ENCODE peak calls at places on chromosomes 5 and 9, in four cellular contexts. M is HepG2; D is stimulated activated CD8-positive, alpha-beta memory T cell treated with anti-CD3 and anti-CD28 coated beads, Interleukin-2, amount 100 ng/mL, for 48 hours; O is T-helper 1 cell. N is an unnamed sample.

GRCh38 chr5:117095322-117095721 is 520.7 kb upstream of the SEMA6A start:
- DNase-seq in M (no peak), D (no peak), O (no peak), N (no peak)

GRCh38 chr5:139711852-139712171 is 63.7 kb downstream of the CXXC5 start:
- DNase-seq in M (no peak), D (no peak), O (no peak), N (no peak)

GRCh38 chr5:2288466-2288865 is 405.7 kb upstream of the IRX4 start:
- DNase-seq in D (no peak), O (no peak), M (no peak), N (no peak)

GRCh38 chr9:120564589-120564988 is 15.4 kb downstream of the CDK5RAP2 start:
- DNase-seq in O (no peak), M (no peak), D (no peak), N (no peak)

GRCh38 chr9:106860731-106861584 is 2.0 kb upstream of the ZNF462 start:
- DNase-seq in O (no peak), M (no peak), D (no peak), N (no peak)

GRCh38 chr9:100282388-100282719 is 70.4 kb downstream of the TEX10 start:
- DNase-seq in O (no peak), M (no peak), D (no peak), N (no peak)

GRCh38 chr5:36403601-36404311 is 102.1 kb upstream of the RANBP3L start:
- DNase-seq in M (no peak), O (no peak), D (no peak), N (no peak)

GRCh38 chr5:102937916-102938315 is 182.0 kb downstream of the GIN1 start:
- DNase-seq in M (no peak), O (no peak), D (no peak), N (no peak)

GRCh38 chr5:171762016-171762415 is 23.6 kb upstream of the SMIM23 start:
- DNase-seq in M (no peak), O (no peak), D (no peak), N (no peak)

GRCh38 chr9:87494970-87495471 is 2.6 kb upstream of the DAPK1 start:
- DNase-seq in M (no peak), D (no peak), O (no peak), N (no peak)

GRCh38 chr5:33781286-33781685 is 110.5 kb downstream of the ADAMTS12 start:
- DNase-seq in O (no peak), D (no peak), M (no peak), N (no peak)

GRCh38 chr9:136157477-136158265 is 39.0 kb upstream of the TMEM250 start:
- DNase-seq in D (no peak), M (no peak), O (no peak), N (no peak)

GRCh38 chr5:153276151-153276550 is 214.3 kb upstream of the GRIA1 start:
- DNase-seq in M (peak), D (no peak), O (no peak), N (peak)

GRCh38 chr5:175921066-175921730 is 46.9 kb downstream of the THOC3 start:
- DNase-seq in D (no peak), O (no peak), M (no peak), N (no peak)

GRCh38 chr5:75469017-75469416 is 42.4 kb downstream of the CERT1 start:
- DNase-seq in O (no peak), D (no peak), M (no peak), N (no peak)

GRCh38 chr9:127742435-127743088 is 7.5 kb upstream of the TOR2A start:
- DNase-seq in M (no peak), D (no peak), O (no peak), N (peak)

GRCh38 chr5:76652809-76653414 is 29.7 kb upstream of the F2RL2 start:
- DNase-seq in M (no peak), D (no peak), O (no peak), N (no peak)

GRCh38 chr5:150700298-150700599 is 613 bp downstream of the RBM22 start:
- DNase-seq in D (no peak), O (no peak), M (no peak), N (no peak)

GRCh38 chr5:142000709-142001484 is 11.9 kb downstream of the GNPDA1 start:
- DNase-seq in D (no peak), M (peak), O (no peak), N (no peak)

GRCh38 chr5:95712347-95712958 is 18.7 kb upstream of the RHOBTB3 start:
- DNase-seq in M (no peak), O (no peak), D (peak), N (no peak)

GRCh38 chr9:77013186-77013931 is 6.1 kb upstream of the FOXB2 start:
- DNase-seq in O (no peak), M (no peak), D (no peak), N (no peak)

GRCh38 chr5:176384991-176385390 is 3.4 kb downstream of the NOP16 start:
- DNase-seq in M (no peak), O (no peak), D (no peak), N (no peak)